ENCODE peak calls at places on chromosomes 5 and 9, in eight cellular contexts. Y is HFFc6, P is mesothelial cell of epicardium, H is coronary artery, G is A549, J is epithelial cell of proximal tubule, L is body of pancreas, W is mammary epithelial cell. Q is an unnamed sample.
A peak's percentile ranks its signal among the peaks of the same experiment; 100 is the strongest.

GRCh38 chr5:54002183-54002770 is 308.1 kb downstream of the ARL15 start:
- DNase-seq in Y (no peak), P (no peak), H (no peak), G (no peak), J (no peak), L (no peak), W (no peak), Q (no peak)

GRCh38 chr9:91771027-91771426 is 179.0 kb downstream of the ROR2 start:
- DNase-seq in Y (peak; percentile 86), P (no peak), H (no peak), G (no peak), J (no peak), L (peak; percentile 18), W (peak; percentile 80), Q (no peak)

GRCh38 chr5:113090336-113091106 is 113.9 kb downstream of the DCP2 start:
- DNase-seq in Y (no peak), P (no peak), H (no peak), G (no peak), J (no peak), L (no peak), W (peak; percentile 17), Q (no peak)

GRCh38 chr5:81925012-81925411 is 46.8 kb upstream of the ATG10 start:
- DNase-seq in Y (no peak), P (no peak), H (no peak), G (no peak), J (no peak), L (no peak), W (no peak), Q (no peak)

GRCh38 chr5:10233505-10233904 is 16.2 kb downstream of the ATPSCKMT start:
- DNase-seq in Y (peak; percentile 90), P (peak; percentile 34), H (no peak), G (peak; percentile 47), J (no peak), L (no peak), W (peak; percentile 12), Q (no peak)

GRCh38 chr5:171450423-171451246 is 31.2 kb downstream of the FGF18 start:
- DNase-seq in Y (peak; percentile 65), P (peak; percentile 42), H (no peak), G (no peak), J (no peak), L (peak; percentile 54), W (peak; percentile 46), Q (no peak)

GRCh38 chr5:99955962-99956361 is 579.2 kb upstream of the FAM174A start:
- DNase-seq in Y (no peak), P (no peak), H (no peak), G (no peak), J (no peak), L (no peak), W (no peak), Q (no peak)

GRCh38 chr5:67043789-67044511 is 152.6 kb downstream of the CD180 start:
- DNase-seq in Y (no peak), P (no peak), H (no peak), G (no peak), J (no peak), L (no peak), W (no peak), Q (no peak)

GRCh38 chr5:95858023-95858461 is 35.5 kb upstream of the GLRX start:
- DNase-seq in Y (peak; percentile 76), P (no peak), H (peak; percentile 91), G (no peak), J (peak; percentile 67), L (peak; percentile 34), W (peak; percentile 9), Q (peak; percentile 40)

GRCh38 chr5:58002318-58002717 is 457.6 kb downstream of the PLK2 start:
- DNase-seq in Y (no peak), P (no peak), H (no peak), G (no peak), J (no peak), L (no peak), W (peak; percentile 82), Q (no peak)

GRCh38 chr5:11247224-11247623 is 486.2 kb upstream of the DAP start:
- DNase-seq in Y (no peak), P (no peak), H (no peak), G (no peak), J (no peak), L (no peak), W (no peak), Q (no peak)

GRCh38 chr9:129816501-129817435 is 7.2 kb downstream of the TOR1A start:
- DNase-seq in Y (no peak), P (no peak), H (no peak), G (no peak), J (no peak), L (peak; percentile 34), W (no peak), Q (no peak)

GRCh38 chr9:126497673-126498255 is 116.0 kb upstream of the LMX1B start:
- DNase-seq in Y (no peak), P (no peak), H (no peak), G (no peak), J (no peak), L (no peak), W (no peak), Q (no peak)

GRCh38 chr5:167219296-167219695 is 1072.1 kb upstream of the WWC1 start:
- DNase-seq in Y (no peak), P (no peak), H (no peak), G (no peak), J (no peak), L (no peak), W (no peak), Q (no peak)

GRCh38 chr5:91521313-91521712 is 138.2 kb upstream of the ARRDC3 start:
- DNase-seq in Y (no peak), P (no peak), H (no peak), G (no peak), J (no peak), L (no peak), W (peak; percentile 6), Q (no peak)

GRCh38 chr5:12292610-12293204 is 388.5 kb upstream of the CTNND2 start:
- DNase-seq in Y (no peak), P (no peak), H (no peak), G (no peak), J (no peak), L (no peak), W (peak; percentile 6), Q (no peak)

GRCh38 chr5:141957367-141957993 is 522 bp downstream of the PCDH12 start:
- DNase-seq in Y (no peak), P (no peak), H (no peak), G (no peak), J (no peak), L (no peak), W (no peak), Q (no peak)

GRCh38 chr5:1879292-1880263 is 3.1 kb downstream of the IRX4 start:
- DNase-seq in Y (no peak), P (no peak), H (no peak), G (no peak), J (no peak), L (no peak), W (no peak), Q (no peak)

GRCh38 chr9:135007601-135008000 is 79.9 kb upstream of the OLFM1 start:
- DNase-seq in Y (no peak), P (no peak), H (no peak), G (no peak), J (no peak), L (no peak), W (no peak), Q (no peak)

GRCh38 chr5:157518963-157519362 is 56.6 kb downstream of the ADAM19 start:
- DNase-seq in Y (no peak), P (no peak), H (no peak), G (no peak), J (no peak), L (no peak), W (no peak), Q (no peak)

GRCh38 chr5:151605559-151605958 is 14.4 kb upstream of the FAT2 start:
- DNase-seq in Y (no peak), P (no peak), H (no peak), G (no peak), J (no peak), L (no peak), W (no peak), Q (no peak)

GRCh38 chr5:40236001-40236400 is 443.7 kb upstream of the PTGER4 start:
- DNase-seq in Y (no peak), P (no peak), H (no peak), G (no peak), J (no peak), L (no peak), W (no peak), Q (no peak)

GRCh38 chr5:56676091-56676768 is 139.1 kb upstream of the MAP3K1 start:
- DNase-seq in Y (no peak), P (no peak), H (no peak), G (no peak), J (peak; percentile 52), L (no peak), W (peak; percentile 92), Q (no peak)

GRCh38 chr9:114662081-114662989 is 4.7 kb upstream of the TEX53 start:
- DNase-seq in Y (no peak), P (peak; percentile 36), H (no peak), G (peak; percentile 92), J (no peak), L (peak; percentile 53), W (peak; percentile 29), Q (no peak)
- TF ChIP-seq CTCF in Y (peak; percentile 91), P (peak; percentile 87), H (peak; percentile 53), G (peak; percentile 88), J (peak; percentile 86), L (peak; percentile 65), W (peak; percentile 79), Q (no peak)

DNA sequence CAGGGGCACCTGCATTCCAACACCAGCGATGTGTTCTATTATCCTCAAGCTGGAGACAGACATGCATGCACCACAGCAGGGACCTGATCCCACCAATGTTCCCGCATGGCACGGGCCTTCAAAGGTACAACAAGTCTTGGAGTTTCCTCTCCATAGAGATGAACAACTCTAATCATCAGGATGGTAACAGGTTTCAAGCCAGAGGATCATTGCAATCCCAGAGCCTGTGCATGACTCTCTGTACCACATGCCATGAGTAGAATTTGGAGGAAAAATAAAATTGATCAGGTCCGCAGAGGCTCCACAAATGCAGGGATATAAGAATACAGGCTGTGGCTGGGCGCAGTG is 45.8 kb upstream of the RNF130 start:
- DNase-seq in Y (no peak), P (no peak), H (peak; percentile 4), G (no peak), J (no peak), L (no peak), W (no peak), Q (no peak)
- TF ChIP-seq CTCF in Y (no peak), P (no peak), H (no peak), G (no peak), J (no peak), L (no peak), W (no peak), Q (no peak)

GRCh38 chr9:78004478-78005229 is 27.0 kb downstream of the GNAQ start:
- DNase-seq in Y (peak; percentile 23), P (no peak), H (no peak), G (peak; percentile 43), J (no peak), L (peak; percentile 37), W (no peak), Q (no peak)
- TF ChIP-seq CTCF in Y (peak; percentile 73), P (peak; percentile 37), H (no peak), G (peak; percentile 46), J (peak; percentile 56), L (peak; percentile 80), W (peak; percentile 24), Q (no peak)

DNA sequence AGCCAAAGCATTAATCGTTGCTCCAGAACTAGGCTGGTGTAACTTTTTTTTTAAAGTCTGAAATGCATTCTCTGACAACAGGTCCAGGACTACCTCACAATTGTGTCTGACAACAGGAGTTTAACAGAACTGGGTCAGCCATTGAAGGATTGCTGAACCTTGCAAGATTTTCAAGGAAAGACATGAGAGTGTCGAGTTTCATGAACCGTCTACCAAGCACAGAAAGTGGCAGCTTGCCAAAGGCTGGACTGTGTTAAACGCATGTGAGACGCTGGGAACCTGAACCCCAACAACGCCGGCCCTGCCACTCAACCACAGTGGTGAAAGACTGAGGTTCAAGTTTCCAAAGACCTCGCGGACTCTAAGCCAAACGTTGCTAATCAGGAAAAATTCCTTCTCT is 79.1 kb downstream of the LHFPL2 start:
- DNase-seq in Y (no peak), P (peak; percentile 45), H (no peak), G (no peak), J (no peak), L (peak; percentile 79), W (no peak), Q (peak; percentile 44)
- TF ChIP-seq CTCF in Y (no peak), P (no peak), H (no peak), G (no peak), J (no peak), L (no peak), W (no peak), Q (no peak)

Q was measured in omental fat pad.